ENCODE peak calls at places on chromosomes 11 and 22, in six cellular contexts. T is EL; Z is naive thymus-derived CD8-positive, alpha-beta T cell; U is AG04450; B is IMR-90; P is fibroblast of pulmonary artery. O is an unnamed sample.

GRCh38 chr11:1863352-1864215 is 10.7 kb downstream of the LSP1 start:
- DNase-seq in U (peak; percentile 59), Z (no peak), T (peak; percentile 91), B (peak; percentile 86), P (peak; percentile 86), O (no peak)

GRCh38 chr11:68215087-68215445 is 2.0 kb upstream of the KMT5B start:
- DNase-seq in U (no peak), Z (peak; percentile 7), T (no peak), B (no peak), P (no peak), O (no peak)

GRCh38 chr11:81874627-81875026 is 859.0 kb downstream of the FAM181B start:
- DNase-seq in T (no peak), B (no peak), P (no peak), Z (peak; percentile 39), U (no peak), O (peak; percentile 24)

GRCh38 chr11:132898021-132898420 is 634.3 kb downstream of the OPCML start:
- DNase-seq in Z (no peak), B (peak; percentile 73), P (peak; percentile 21), U (no peak), T (peak; percentile 71), O (no peak)

GRCh38 chr22:50274311-50274710 is 4.1 kb upstream of the MAPK11 start:
- DNase-seq in Z (peak; percentile 47), P (peak; percentile 67), T (peak; percentile 44), U (no peak), B (peak; percentile 54), O (peak; percentile 41)

GRCh38 chr11:118641463-118642019 is 34.1 kb downstream of the PHLDB1 start:
- DNase-seq in B (no peak), U (no peak), T (no peak), Z (no peak), P (no peak), O (no peak)

GRCh38 chr11:130037881-130038601 is 31.7 kb upstream of the APLP2 start:
- DNase-seq in B (no peak), Z (no peak), U (no peak), T (peak; percentile 19), P (peak; percentile 59), O (no peak)

GRCh38 chr11:108115495-108116140 is 5.7 kb upstream of the ACAT1 start:
- DNase-seq in P (peak; percentile 91), U (peak; percentile 72), T (peak; percentile 86), B (peak; percentile 89), Z (no peak), O (no peak)

GRCh38 chr22:39267966-39268365 is 23.2 kb upstream of the PDGFB start:
- DNase-seq in B (no peak), Z (no peak), T (no peak), U (no peak), P (no peak), O (no peak)

GRCh38 chr11:565921-566509 is 5.2 kb downstream of the RASSF7 start:
- DNase-seq in P (no peak), B (no peak), T (no peak), U (no peak), Z (no peak), O (no peak)

GRCh38 chr22:37999640-38000272 is 15.4 kb upstream of the SOX10 start:
- DNase-seq in P (peak; percentile 64), B (peak; percentile 61), U (no peak), Z (no peak), T (peak; percentile 66), O (no peak)

GRCh38 chr11:122038543-122038942 is 77.5 kb downstream of the BLID start:
- DNase-seq in T (peak; percentile 97), U (peak; percentile 72), Z (no peak), B (peak; percentile 93), P (peak; percentile 85), O (no peak)

GRCh38 chr22:30170126-30170525 is 76.4 kb downstream of the LIF start:
- DNase-seq in T (no peak), P (no peak), Z (no peak), U (no peak), B (no peak), O (no peak)

GRCh38 chr11:16809901-16810668 is 71.6 kb downstream of the C11orf58 start:
- DNase-seq in P (peak; percentile 70), B (peak; percentile 33), Z (no peak), U (no peak), T (peak; percentile 52), O (no peak)

GRCh38 chr11:11659567-11660341 is 37.9 kb upstream of the GALNT18 start:
- DNase-seq in Z (no peak), P (no peak), B (no peak), U (no peak), T (no peak), O (no peak)

O was measured in naive thymus-derived CD4-positive, alpha-beta T cell.